ENCODE peak calls at places on chromosomes 7 and 10, in eight cellular contexts. U is right atrium auricular region; G is memory B cell; X is Right ventricle myocardium inferior; H is GM04503; E is NCI-H1417; Z is coronary artery; S is activated gamma-delta T cell treated with anti-CD3 and anti-CD28 coated beads, Interleukin-2, amount 50 U/mL, for 16 hours. O is an unnamed sample.

GRCh38 chr7:104908636-104909035 is 105.4 kb upstream of the KMT2E start:
- DNase-seq in X (no peak), S (no peak), U (no peak), E (no peak), G (no peak), Z (no peak), H (no peak), O (no peak)

GRCh38 chr7:72435913-72436480 is 23.9 kb upstream of the CALN1 start:
- DNase-seq in G (no peak), H (no peak), X (no peak), E (no peak), Z (no peak), S (no peak), U (no peak), O (no peak)

GRCh38 chr10:31036209-31036608 is 4.5 kb upstream of the ZNF438 start:
- DNase-seq in S (no peak), E (peak; percentile 51), G (no peak), X (no peak), Z (no peak), U (no peak), H (no peak), O (no peak)

GRCh38 chr10:91856637-91857036 is 52.6 kb downstream of the FGFBP3 start:
- DNase-seq in G (no peak), X (no peak), Z (no peak), S (no peak), U (no peak), E (no peak), H (no peak), O (no peak)

GRCh38 chr7:157590526-157590925 is 253.7 kb downstream of the DNAJB6 start:
- DNase-seq in X (no peak), S (no peak), G (no peak), Z (no peak), U (no peak), H (no peak), E (no peak), O (no peak)

GRCh38 chr10:63671317-63671937 is 150.2 kb downstream of the REEP3 start:
- DNase-seq in H (peak; percentile 75), S (no peak), E (peak; percentile 23), G (no peak), U (no peak), X (no peak), Z (no peak), O (no peak)

GRCh38 chr7:141563956-141564623 is 12.9 kb downstream of the AGK start:
- DNase-seq in X (no peak), U (no peak), G (no peak), E (no peak), S (no peak), H (no peak), Z (no peak), O (no peak)

GRCh38 chr7:113784317-113784716 is 134.5 kb downstream of the PPP1R3A start:
- DNase-seq in X (no peak), H (no peak), S (no peak), U (no peak), G (no peak), E (no peak), Z (no peak), O (no peak)

GRCh38 chr7:66016131-66016461 is 34.1 kb upstream of the GUSB start:
- DNase-seq in S (no peak), H (no peak), U (no peak), Z (no peak), E (peak; percentile 18), X (no peak), G (no peak), O (no peak)

GRCh38 chr10:92714152-92714836 is 24.5 kb downstream of the HHEX start:
- DNase-seq in H (no peak), G (no peak), S (no peak), Z (no peak), U (no peak), X (no peak), E (no peak), O (peak; percentile 78)

GRCh38 chr7:46982928-46983327 is 599.0 kb downstream of the TNS3 start:
- DNase-seq in X (no peak), G (no peak), S (no peak), E (peak; percentile 14), H (no peak), Z (no peak), U (no peak), O (no peak)

GRCh38 chr7:86747698-86748097 is 104.0 kb downstream of the GRM3 start:
- DNase-seq in G (no peak), X (no peak), U (no peak), Z (no peak), H (no peak), S (no peak), E (peak; percentile 87), O (no peak)

GRCh38 chr10:7474388-7474787 is 63.6 kb upstream of the SFMBT2 start:
- DNase-seq in H (no peak), Z (no peak), S (no peak), U (no peak), E (no peak), X (no peak), G (no peak), O (no peak)

GRCh38 chr10:526651-527312 is 162.7 kb downstream of the DIP2C start:
- DNase-seq in Z (no peak), U (no peak), X (no peak), G (no peak), E (no peak), H (no peak), S (no peak), O (no peak)

GRCh38 chr7:11751807-11752389 is 80.1 kb downstream of the THSD7A start:
- DNase-seq in S (no peak), E (no peak), Z (no peak), X (no peak), G (no peak), H (no peak), U (no peak), O (no peak)

GRCh38 chr10:5575482-5576153 is 50.9 kb downstream of the CALML3 start:
- DNase-seq in X (no peak), H (no peak), S (no peak), U (no peak), Z (no peak), E (peak; percentile 2), G (no peak), O (no peak)

GRCh38 chr7:124553485-124553884 is 212.1 kb downstream of the GPR37 start:
- DNase-seq in U (no peak), S (no peak), G (no peak), X (no peak), Z (no peak), H (no peak), E (no peak), O (no peak)

GRCh38 chr7:46786221-46786951 is 795.5 kb downstream of the TNS3 start:
- DNase-seq in Z (no peak), S (no peak), H (no peak), X (no peak), E (no peak), G (no peak), U (no peak), O (no peak)

GRCh38 chr10:120980316-120980975 is 129.3 kb downstream of the WDR11 start:
- DNase-seq in S (no peak), E (no peak), X (no peak), H (no peak), U (no peak), Z (no peak), G (no peak), O (no peak)

GRCh38 chr7:24831240-24831639 is 74.0 kb upstream of the GSDME start:
- DNase-seq in E (no peak), U (no peak), H (peak; percentile 61), G (no peak), Z (no peak), S (no peak), X (no peak), O (no peak)

O was measured in osteocyte.